ENCODE peak calls at places on chromosomes 3 and 15, in four cellular contexts. O is H1, L is mesendoderm, M is IMR-90. B is an unnamed sample.

GRCh38 chr3:43349759-43350158 is 63.4 kb downstream of the SNRK start:
- DNase-seq in M (peak; percentile 54), O (no peak), L (no peak), B (no peak)

GRCh38 chr3:28317438-28318022 is 31.0 kb upstream of the ZCWPW2 start:
- DNase-seq in M (peak; percentile 38), O (no peak), L (peak; percentile 62), B (peak; percentile 46)

GRCh38 chr15:76286231-76286879 is 24.9 kb downstream of the ETFA start:
- DNase-seq in M (peak; percentile 7), O (no peak), L (no peak), B (peak; percentile 28)

GRCh38 chr15:48374472-48374871 is 43.2 kb downstream of the DUT start:
- DNase-seq in L (no peak), O (no peak), M (peak; percentile 22), B (no peak)

GRCh38 chr3:55307622-55308021 is 179.5 kb downstream of the WNT5A start:
- DNase-seq in M (no peak), L (no peak), O (no peak), B (no peak)

GRCh38 chr3:45170071-45170470 is 23.9 kb upstream of the CDCP1 start:
- DNase-seq in L (no peak), M (no peak), O (no peak), B (no peak)

GRCh38 chr15:31752363-31752762 is 278.0 kb upstream of the CHRNA7 start:
- DNase-seq in M (peak; percentile 1), O (no peak), L (no peak), B (no peak)

GRCh38 chr3:34174740-34175139 is 376.3 kb downstream of the PDCD6IP start:
- DNase-seq in M (no peak), L (peak; percentile 5), O (no peak), B (no peak)

GRCh38 chr3:126895178-126896066 is 87.5 kb upstream of the PLXNA1 start:
- DNase-seq in O (no peak), L (peak; percentile 49), M (peak; percentile 11), B (peak; percentile 38)

GRCh38 chr15:88580532-88580931 is 34.1 kb upstream of the DET1 start:
- DNase-seq in M (no peak), O (no peak), L (no peak), B (no peak)

GRCh38 chr3:25423780-25424179 is 4.3 kb upstream of the RARB start:
- DNase-seq in L (peak; percentile 36), O (no peak), M (peak; percentile 44), B (peak; percentile 77)

GRCh38 chr3:56926513-56927282 is 124.9 kb upstream of the ARHGEF3 start:
- DNase-seq in L (no peak), O (no peak), M (peak; percentile 31), B (peak; percentile 88)

GRCh38 chr3:7484636-7485035 is 623.7 kb downstream of the GRM7 start:
- DNase-seq in O (no peak), M (no peak), L (no peak), B (no peak)

GRCh38 chr3:32392530-32393302 is 1.1 kb downstream of the CMTM7 start:
- DNase-seq in M (peak; percentile 77), L (no peak), O (no peak), B (peak; percentile 67)

GRCh38 chr3:76111808-76112207 is 326.5 kb upstream of the ZNF717 start:
- DNase-seq in L (no peak), M (no peak), O (no peak), B (no peak)

GRCh38 chr3:61561374-61562041 is at the start of gene PTPRG:
- DNase-seq in M (peak; percentile 94), O (peak; percentile 61), L (peak; percentile 96), B (peak; percentile 93)

GRCh38 chr15:44319385-44319784 is 30.9 kb downstream of the GOLM2 start:
- DNase-seq in M (no peak), O (no peak), L (peak; percentile 23), B (no peak)

GRCh38 chr3:64687781-64688515 is at the start of gene ADAMTS9:
- DNase-seq in O (no peak), L (peak; percentile 90), M (peak; percentile 60), B (peak; percentile 91)

GRCh38 chr3:14980689-14981088 is 33.3 kb downstream of the NR2C2 start:
- DNase-seq in M (no peak), L (no peak), O (no peak), B (no peak)

GRCh38 chr3:171976526-171976925 is 62.9 kb upstream of the FNDC3B start:
- DNase-seq in O (no peak), L (no peak), M (peak; percentile 81), B (peak; percentile 62)

GRCh38 chr3:187227658-187228258 is 30.5 kb downstream of the RTP1 start:
- DNase-seq in M (peak; percentile 86), O (no peak), L (no peak), B (peak; percentile 59)

GRCh38 chr3:126536126-126536525 is 12.2 kb downstream of the CHST13 start:
- DNase-seq in O (no peak), M (no peak), L (no peak), B (no peak)

GRCh38 chr3:133859381-133860245 is 36.1 kb downstream of the RAB6B start:
- DNase-seq in L (no peak), O (no peak), M (no peak), B (no peak)

GRCh38 chr3:36729204-36730056 is 34.9 kb downstream of the DCLK3 start:
- DNase-seq in M (peak; percentile 69), O (no peak), L (peak; percentile 55), B (peak; percentile 70)

GRCh38 chr3:13637311-13637891 is 88.5 kb downstream of the FBLN2 start:
- DNase-seq in M (no peak), L (no peak), O (no peak), B (no peak)

GRCh38 chr3:13636874-13637273 is 87.9 kb downstream of the FBLN2 start:
- DNase-seq in M (no peak), L (no peak), O (no peak), B (no peak)

GRCh38 chr3:13637953-13638352 is 89.0 kb downstream of the FBLN2 start:
- DNase-seq in M (no peak), O (no peak), L (no peak), B (no peak)

GRCh38 chr3:13634615-13635014 is 85.7 kb downstream of the FBLN2 start:
- DNase-seq in M (no peak), O (no peak), L (no peak), B (no peak)

GRCh38 chr3:13636186-13636585 is 87.3 kb downstream of the FBLN2 start:
- DNase-seq in M (no peak), O (no peak), L (no peak), B (no peak)
- H3K4me3 ChIP-seq in M (no peak overlapping the region), O (no peak overlapping the region), L (no peak overlapping the region), B (no peak overlapping the region)

DNA sequence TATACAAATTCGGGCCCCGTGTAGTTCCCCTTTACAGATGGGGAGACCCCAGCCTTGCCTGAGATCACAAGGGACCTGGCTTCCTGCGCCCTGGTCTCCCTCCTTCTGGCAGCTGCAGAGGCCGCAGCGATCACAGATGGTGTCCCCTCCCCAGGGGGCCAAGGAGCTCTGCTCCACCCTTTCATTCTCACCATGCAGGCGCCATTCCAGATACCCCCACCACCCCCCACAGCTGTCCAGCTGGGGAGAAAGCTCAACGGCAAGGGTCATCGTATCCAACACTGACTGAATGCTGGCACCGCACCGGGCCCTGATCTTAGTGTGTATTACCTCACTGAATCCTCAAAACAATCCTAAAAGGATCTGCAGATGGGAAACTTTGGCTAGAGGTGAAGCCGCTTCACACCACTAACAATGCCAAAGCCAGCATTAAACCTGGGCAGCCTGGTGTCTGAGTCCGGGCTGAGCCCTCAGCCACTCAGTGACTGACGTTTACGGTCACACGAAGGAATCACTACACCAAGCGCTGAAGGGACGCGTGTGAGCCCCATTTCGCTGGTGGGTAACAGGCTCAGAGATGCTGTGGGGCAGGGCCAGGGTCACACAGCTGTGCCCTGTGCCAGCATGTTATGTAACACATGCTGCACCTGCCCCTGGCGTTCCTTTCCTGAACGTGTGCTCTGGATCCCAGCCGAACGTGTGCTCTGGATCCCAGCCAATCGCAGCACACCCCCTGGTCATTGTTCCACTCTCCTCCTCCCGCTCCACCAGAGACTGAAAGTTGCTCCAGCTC is 51.9 kb downstream of the IQSEC1 start:
- DNase-seq in M (no peak), L (no peak), O (no peak), B (no peak)
- H3K23ac ChIP-seq in M (no peak overlapping the region), L (no peak overlapping the region), O (no peak overlapping the region), B (no peak overlapping the region)

GRCh38 chr3:185760550-185760949 is 64.3 kb downstream of the IGF2BP2 start:
- DNase-seq in O (no peak), L (no peak), M (no peak), B (no peak)
- H3K4me3 ChIP-seq in O (no peak overlapping the region), L (no peak overlapping the region), M (no peak overlapping the region), B (peak overlapping the region; percentile 68)

GRCh38 chr15:74184582-74185091 is 11.1 kb downstream of the ISLR start:
- DNase-seq in L (no peak), M (no peak), O (no peak), B (no peak)
- H3K23ac ChIP-seq in L (no peak overlapping the region), M (no peak overlapping the region), O (no peak overlapping the region), B (no peak overlapping the region)

B was measured in mesenchymal stem cell.